ENCODE peak calls at places on chromosome 5, in eight cellular contexts. One of them, this sample, is unnamed.

GRCh38 chr5:147576646-147577535 is 67.0 kb upstream of the DPYSL3 start:
- DNase-seq in K562: peak
- DNase-seq in upper lobe of left lung: peak
- DNase-seq in breast epithelium: peak
- DNase-seq in HepG2: no peak
- DNase-seq in H1: peak
- DNase-seq in transverse colon: peak
- DNase-seq in HCT116: no peak
- DNase-seq in this sample: peak

GRCh38 chr5:83991566-83992224 is 271.0 kb upstream of the HAPLN1 start:
- DNase-seq in K562: no peak
- DNase-seq in upper lobe of left lung: no peak
- DNase-seq in breast epithelium: no peak
- DNase-seq in HepG2: no peak
- DNase-seq in H1: no peak
- DNase-seq in transverse colon: no peak
- DNase-seq in HCT116: no peak
- DNase-seq in this sample: no peak

GRCh38 chr5:177382423-177383029 is 1.7 kb upstream of the SLC34A1 start:
- DNase-seq in K562: no peak
- DNase-seq in upper lobe of left lung: no peak
- DNase-seq in breast epithelium: no peak
- DNase-seq in HepG2: no peak
- DNase-seq in H1: peak
- DNase-seq in transverse colon: no peak
- DNase-seq in HCT116: no peak
- DNase-seq in this sample: peak

GRCh38 chr5:122101636-122102285 is 23.7 kb upstream of the LOX start:
- DNase-seq in K562: peak
- DNase-seq in upper lobe of left lung: no peak
- DNase-seq in breast epithelium: no peak
- DNase-seq in HepG2: peak
- DNase-seq in H1: no peak
- DNase-seq in transverse colon: no peak
- DNase-seq in HCT116: peak
- DNase-seq in this sample: no peak

GRCh38 chr5:57232293-57233033 is 58.6 kb downstream of the GPBP1 start:
- DNase-seq in K562: no peak
- DNase-seq in upper lobe of left lung: no peak
- DNase-seq in breast epithelium: no peak
- DNase-seq in HepG2: no peak
- DNase-seq in H1: no peak
- DNase-seq in transverse colon: no peak
- DNase-seq in HCT116: no peak
- DNase-seq in this sample: no peak

GRCh38 chr5:66989286-66989685 is 207.3 kb downstream of the CD180 start:
- DNase-seq in K562: no peak
- DNase-seq in upper lobe of left lung: no peak
- DNase-seq in breast epithelium: no peak
- DNase-seq in HepG2: peak
- DNase-seq in H1: no peak
- DNase-seq in transverse colon: no peak
- DNase-seq in HCT116: no peak
- DNase-seq in this sample: no peak

GRCh38 chr5:3307982-3308621 is 287.5 kb upstream of the IRX1 start:
- DNase-seq in K562: no peak
- DNase-seq in upper lobe of left lung: no peak
- DNase-seq in breast epithelium: no peak
- DNase-seq in HepG2: no peak
- DNase-seq in H1: no peak
- DNase-seq in transverse colon: no peak
- DNase-seq in HCT116: no peak
- DNase-seq in this sample: no peak

GRCh38 chr5:126686451-126687126 is 85.8 kb downstream of the PHAX start:
- DNase-seq in K562: no peak
- DNase-seq in upper lobe of left lung: no peak
- DNase-seq in breast epithelium: no peak
- DNase-seq in HepG2: no peak
- DNase-seq in H1: no peak
- DNase-seq in transverse colon: no peak
- DNase-seq in HCT116: no peak
- DNase-seq in this sample: no peak

GRCh38 chr5:110038297-110038997 is 348.7 kb downstream of the MAN2A1 start:
- DNase-seq in K562: no peak
- DNase-seq in upper lobe of left lung: no peak
- DNase-seq in breast epithelium: no peak
- DNase-seq in HepG2: no peak
- DNase-seq in H1: no peak
- DNase-seq in transverse colon: no peak
- DNase-seq in HCT116: no peak
- DNase-seq in this sample: no peak

GRCh38 chr5:69007726-69008368 is 86.0 kb upstream of the SLC30A5 start:
- DNase-seq in K562: peak
- DNase-seq in upper lobe of left lung: peak
- DNase-seq in breast epithelium: peak
- DNase-seq in HepG2: peak
- DNase-seq in H1: peak
- DNase-seq in transverse colon: peak
- DNase-seq in HCT116: peak
- DNase-seq in this sample: peak

GRCh38 chr5:137498301-137498735 is 808 bp downstream of the SPOCK1 start:
- DNase-seq in K562: no peak
- DNase-seq in upper lobe of left lung: no peak
- DNase-seq in breast epithelium: no peak
- DNase-seq in HepG2: no peak
- DNase-seq in H1: peak
- DNase-seq in transverse colon: no peak
- DNase-seq in HCT116: no peak
- DNase-seq in this sample: no peak

GRCh38 chr5:124738751-124739559 is 7.5 kb downstream of the ZNF608 start:
- DNase-seq in K562: no peak
- DNase-seq in upper lobe of left lung: no peak
- DNase-seq in breast epithelium: no peak
- DNase-seq in HepG2: no peak
- DNase-seq in H1: no peak
- DNase-seq in transverse colon: no peak
- DNase-seq in HCT116: no peak
- DNase-seq in this sample: no peak

DNA sequence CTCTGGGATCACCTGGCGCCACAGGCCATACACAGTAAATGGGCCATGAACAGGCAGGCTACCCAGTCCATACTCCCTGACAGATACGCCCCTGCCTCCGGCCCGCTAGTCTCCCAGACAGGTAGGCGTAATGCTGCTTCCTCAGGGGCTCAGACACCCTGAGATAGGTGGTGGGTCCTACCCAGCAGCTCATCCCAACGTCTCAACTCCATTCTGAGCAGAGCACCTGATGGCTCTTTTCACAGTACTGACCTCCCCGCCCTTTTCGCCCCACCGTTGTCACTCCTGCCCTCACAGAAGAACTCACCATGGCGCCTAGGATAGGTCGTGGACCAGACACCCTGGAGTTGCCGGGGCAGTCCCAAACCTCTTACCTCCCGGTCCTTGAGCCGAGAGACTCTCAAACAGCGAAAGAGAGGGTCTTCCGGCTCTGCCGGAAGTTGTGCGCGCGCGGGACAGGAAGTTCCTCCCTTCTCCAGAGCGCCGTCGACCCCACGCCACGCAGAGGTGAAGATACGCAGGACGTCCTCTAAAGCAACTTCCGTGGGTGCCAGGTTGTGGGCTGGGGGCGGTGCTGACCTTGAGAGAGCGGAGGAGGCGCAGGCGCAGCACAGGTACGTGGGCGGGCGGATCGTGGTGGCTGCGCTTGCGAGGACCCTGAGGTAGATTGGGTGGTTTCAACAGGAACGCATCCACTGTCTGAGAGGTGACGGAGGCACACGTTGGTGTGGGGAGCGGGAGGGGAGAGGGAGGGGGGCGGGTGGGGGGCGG is at the start of gene TMEM161B:
- DNase-seq in K562: peak
- DNase-seq in upper lobe of left lung: peak
- DNase-seq in breast epithelium: peak
- DNase-seq in HepG2: peak
- DNase-seq in H1: peak
- DNase-seq in transverse colon: peak
- DNase-seq in HCT116: peak
- DNase-seq in this sample: peak
- TF ChIP-seq POLR2A in K562: peak
- TF ChIP-seq POLR2A in upper lobe of left lung: peak
- TF ChIP-seq POLR2A in breast epithelium: no peak
- TF ChIP-seq POLR2A in HepG2: peak
- TF ChIP-seq POLR2A in H1: no peak
- TF ChIP-seq POLR2A in transverse colon: peak
- TF ChIP-seq POLR2A in HCT116: peak
- TF ChIP-seq POLR2A in this sample: peak

GRCh38 chr5:39138182-39138487 is 63.9 kb upstream of the RICTOR start:
- DNase-seq in K562: no peak
- DNase-seq in upper lobe of left lung: no peak
- DNase-seq in breast epithelium: no peak
- DNase-seq in HepG2: no peak
- DNase-seq in H1: no peak
- DNase-seq in transverse colon: no peak
- DNase-seq in HCT116: no peak
- DNase-seq in this sample: no peak
- TF ChIP-seq POLR2AphosphoS5 in K562: no peak
- TF ChIP-seq POLR2AphosphoS5 in upper lobe of left lung: no peak
- TF ChIP-seq POLR2AphosphoS5 in breast epithelium: no peak
- TF ChIP-seq POLR2AphosphoS5 in HepG2: no peak
- TF ChIP-seq POLR2AphosphoS5 in H1: no peak
- TF ChIP-seq POLR2AphosphoS5 in transverse colon: no peak
- TF ChIP-seq POLR2AphosphoS5 in HCT116: no peak
- TF ChIP-seq POLR2AphosphoS5 in this sample: no peak

GRCh38 chr5:150411245-150411979 is 1.3 kb downstream of the CD74 start:
- DNase-seq in K562: no peak
- DNase-seq in upper lobe of left lung: peak
- DNase-seq in breast epithelium: no peak
- DNase-seq in HepG2: no peak
- DNase-seq in H1: peak
- DNase-seq in transverse colon: peak
- DNase-seq in HCT116: no peak
- DNase-seq in this sample: peak
- TF ChIP-seq POLR2A in K562: no peak
- TF ChIP-seq POLR2A in upper lobe of left lung: no peak
- TF ChIP-seq POLR2A in breast epithelium: no peak
- TF ChIP-seq POLR2A in HepG2: no peak
- TF ChIP-seq POLR2A in H1: no peak
- TF ChIP-seq POLR2A in transverse colon: peak
- TF ChIP-seq POLR2A in HCT116: no peak
- TF ChIP-seq POLR2A in this sample: no peak

DNA sequence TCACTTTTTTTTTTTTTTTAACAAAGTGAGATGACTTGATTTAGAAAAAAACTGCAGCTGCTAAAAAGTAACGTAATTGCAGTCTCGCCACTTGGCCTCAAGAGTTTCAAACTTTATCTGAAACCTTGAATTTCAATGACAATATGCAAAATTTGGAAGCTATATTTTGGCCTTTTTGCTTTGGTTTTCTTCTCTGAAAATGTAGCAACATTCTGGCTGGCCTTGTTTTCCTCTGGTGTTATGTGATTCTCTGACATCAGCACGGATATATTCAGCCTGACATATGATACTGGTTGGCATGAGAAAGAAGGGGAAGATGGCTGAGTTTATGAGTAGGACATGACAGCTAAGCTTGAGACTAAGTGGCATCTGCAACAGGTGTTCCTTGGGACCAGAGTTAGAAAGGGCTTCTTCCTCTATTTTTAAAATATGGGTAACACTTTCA is 136.5 kb downstream of the MEF2C start:
- DNase-seq in K562: no peak
- DNase-seq in upper lobe of left lung: no peak
- DNase-seq in breast epithelium: no peak
- DNase-seq in HepG2: no peak
- DNase-seq in H1: no peak
- DNase-seq in transverse colon: no peak
- DNase-seq in HCT116: no peak
- DNase-seq in this sample: no peak
- TF ChIP-seq POLR2AphosphoS5 in K562: no peak
- TF ChIP-seq POLR2AphosphoS5 in upper lobe of left lung: no peak
- TF ChIP-seq POLR2AphosphoS5 in breast epithelium: no peak
- TF ChIP-seq POLR2AphosphoS5 in HepG2: no peak
- TF ChIP-seq POLR2AphosphoS5 in H1: no peak
- TF ChIP-seq POLR2AphosphoS5 in transverse colon: no peak
- TF ChIP-seq POLR2AphosphoS5 in HCT116: no peak
- TF ChIP-seq POLR2AphosphoS5 in this sample: no peak

DNA sequence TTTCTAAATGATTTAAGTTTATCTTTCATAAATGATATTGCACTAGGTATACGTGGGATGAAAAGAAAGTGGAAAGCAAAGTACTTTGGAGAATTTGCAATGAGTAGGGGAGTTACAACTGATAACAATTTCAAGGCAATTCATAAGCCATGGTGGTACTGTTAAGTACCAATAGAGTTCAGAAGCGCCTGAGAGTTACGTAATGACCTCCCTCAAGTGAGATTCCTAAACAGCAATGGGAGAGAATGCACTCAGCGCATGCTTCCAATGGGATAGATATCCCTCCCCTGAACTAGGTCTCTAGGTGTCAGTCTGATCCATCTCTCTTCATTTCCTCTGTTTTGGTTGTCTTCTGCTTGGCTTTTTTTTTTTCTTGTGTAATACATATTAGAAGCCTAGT is 249.3 kb downstream of the NNT start:
- DNase-seq in K562: no peak
- DNase-seq in upper lobe of left lung: no peak
- DNase-seq in breast epithelium: no peak
- DNase-seq in HepG2: no peak
- DNase-seq in H1: no peak
- DNase-seq in transverse colon: no peak
- DNase-seq in HCT116: no peak
- DNase-seq in this sample: no peak
- TF ChIP-seq POLR2A in K562: no peak
- TF ChIP-seq POLR2A in upper lobe of left lung: no peak
- TF ChIP-seq POLR2A in breast epithelium: no peak
- TF ChIP-seq POLR2A in HepG2: no peak
- TF ChIP-seq POLR2A in H1: no peak
- TF ChIP-seq POLR2A in transverse colon: no peak
- TF ChIP-seq POLR2A in HCT116: no peak
- TF ChIP-seq POLR2A in this sample: no peak

GRCh38 chr5:78507531-78507930 is 141.0 kb downstream of the LHFPL2 start:
- DNase-seq in K562: no peak
- DNase-seq in upper lobe of left lung: no peak
- DNase-seq in breast epithelium: no peak
- DNase-seq in HepG2: peak
- DNase-seq in H1: no peak
- DNase-seq in transverse colon: no peak
- DNase-seq in HCT116: no peak
- DNase-seq in this sample: no peak

GRCh38 chr5:78506296-78507049 is 142.1 kb downstream of the LHFPL2 start:
- DNase-seq in K562: no peak
- DNase-seq in upper lobe of left lung: no peak
- DNase-seq in breast epithelium: no peak
- DNase-seq in HepG2: no peak
- DNase-seq in H1: no peak
- DNase-seq in transverse colon: no peak
- DNase-seq in HCT116: no peak
- DNase-seq in this sample: no peak

GRCh38 chr5:78503958-78504357 is 143.5 kb downstream of the SCAMP1 start:
- DNase-seq in K562: no peak
- DNase-seq in upper lobe of left lung: no peak
- DNase-seq in breast epithelium: no peak
- DNase-seq in HepG2: no peak
- DNase-seq in H1: no peak
- DNase-seq in transverse colon: no peak
- DNase-seq in HCT116: no peak
- DNase-seq in this sample: no peak

GRCh38 chr5:78505860-78506259 is 142.7 kb downstream of the LHFPL2 start:
- DNase-seq in K562: no peak
- DNase-seq in upper lobe of left lung: no peak
- DNase-seq in breast epithelium: no peak
- DNase-seq in HepG2: no peak
- DNase-seq in H1: no peak
- DNase-seq in transverse colon: no peak
- DNase-seq in HCT116: no peak
- DNase-seq in this sample: no peak

GRCh38 chr5:78504726-78505431 is 143.7 kb downstream of the LHFPL2 start:
- DNase-seq in K562: no peak
- DNase-seq in upper lobe of left lung: peak
- DNase-seq in breast epithelium: peak
- DNase-seq in HepG2: no peak
- DNase-seq in H1: no peak
- DNase-seq in transverse colon: peak
- DNase-seq in HCT116: peak
- DNase-seq in this sample: peak
- TF ChIP-seq POLR2AphosphoS5 in K562: no peak
- TF ChIP-seq POLR2AphosphoS5 in upper lobe of left lung: no peak
- TF ChIP-seq POLR2AphosphoS5 in breast epithelium: peak
- TF ChIP-seq POLR2AphosphoS5 in HepG2: no peak
- TF ChIP-seq POLR2AphosphoS5 in H1: no peak
- TF ChIP-seq POLR2AphosphoS5 in transverse colon: peak
- TF ChIP-seq POLR2AphosphoS5 in HCT116: no peak
- TF ChIP-seq POLR2AphosphoS5 in this sample: peak